ENCODE peak calls at places on chromosomes 7 and 10, in nine cellular contexts. B, W, T, N, G, Q, L, O and S are unnamed samples.

GRCh38 chr10:6221192-6221940 is 18.6 kb downstream of the PFKFB3 start:
- DNase-seq in B (no peak), W (no peak), T (no peak), N (no peak), G (no peak), Q (no peak), L (no peak), O (no peak), S (no peak)

GRCh38 chr7:24733414-24734060 is 23.7 kb downstream of the GSDME start:
- DNase-seq in B (no peak), W (no peak), T (no peak), N (peak; percentile 11), G (no peak), Q (no peak), L (no peak), O (no peak), S (no peak)

GRCh38 chr10:61398730-61399129 is 54.5 kb downstream of the TMEM26 start:
- DNase-seq in B (no peak), W (no peak), T (no peak), N (no peak), G (no peak), Q (no peak), L (peak; percentile 10), O (no peak), S (no peak)

GRCh38 chr10:110664483-110665420 is 20.6 kb downstream of the RBM20 start:
- DNase-seq in B (no peak), W (no peak), T (no peak), N (no peak), G (no peak), Q (no peak), L (peak; percentile 80), O (no peak), S (no peak)

GRCh38 chr10:74750848-74751274 is 75.5 kb upstream of the KAT6B start:
- DNase-seq in B (no peak), W (no peak), T (no peak), N (no peak), G (no peak), Q (no peak), L (no peak), O (no peak), S (no peak)

GRCh38 chr7:69597278-69598076 is 798 bp upstream of the AUTS2 start:
- DNase-seq in B (peak; percentile 67), W (no peak), T (peak; percentile 44), N (no peak), G (peak; percentile 51), Q (peak; percentile 78), L (peak; percentile 30), O (no peak), S (peak; percentile 72)

GRCh38 chr10:127133672-127134500 is 62.5 kb downstream of the INSYN2A start:
- DNase-seq in B (no peak), W (no peak), T (no peak), N (no peak), G (no peak), Q (no peak), L (no peak), O (no peak), S (no peak)

GRCh38 chr7:144489504-144489903 is 86.0 kb upstream of the NOBOX start:
- DNase-seq in B (no peak), W (no peak), T (no peak), N (no peak), G (no peak), Q (no peak), L (no peak), O (no peak), S (no peak)

GRCh38 chr7:107388604-107389003 is 81.3 kb upstream of the GPR22 start:
- DNase-seq in B (no peak), W (no peak), T (no peak), N (no peak), G (no peak), Q (no peak), L (no peak), O (no peak), S (no peak)

GRCh38 chr7:91424372-91424771 is 160.1 kb downstream of the FZD1 start:
- DNase-seq in B (peak; percentile 9), W (no peak), T (no peak), N (no peak), G (peak; percentile 44), Q (no peak), L (no peak), O (no peak), S (no peak)

GRCh38 chr10:29119374-29119773 is 169.5 kb upstream of the LYZL1 start:
- DNase-seq in B (no peak), W (no peak), T (peak; percentile 27), N (no peak), G (peak; percentile 72), Q (peak; percentile 30), L (peak; percentile 30), O (no peak), S (no peak)

GRCh38 chr7:106841896-106842390 is 23.1 kb upstream of the PIK3CG start:
- DNase-seq in B (no peak), W (no peak), T (peak; percentile 24), N (no peak), G (peak; percentile 33), Q (no peak), L (no peak), O (no peak), S (no peak)

GRCh38 chr7:49308787-49309186 is 384.4 kb downstream of the CDC14C start:
- DNase-seq in B (no peak), W (no peak), T (no peak), N (no peak), G (no peak), Q (no peak), L (no peak), O (no peak), S (no peak)

GRCh38 chr7:96532428-96532922 is 177.2 kb downstream of the SEM1 start:
- DNase-seq in B (no peak), W (no peak), T (no peak), N (no peak), G (no peak), Q (no peak), L (no peak), O (no peak), S (no peak)

GRCh38 chr10:133052076-133052475 is 35.6 kb upstream of the ADGRA1 start:
- DNase-seq in B (no peak), W (no peak), T (no peak), N (no peak), G (no peak), Q (no peak), L (no peak), O (no peak), S (no peak)

GRCh38 chr7:55308186-55308929 is 56.8 kb upstream of the LANCL2 start:
- DNase-seq in B (peak; percentile 17), W (no peak), T (no peak), N (no peak), G (no peak), Q (no peak), L (no peak), O (no peak), S (no peak)

GRCh38 chr7:64875658-64876406 is 27.2 kb upstream of the ZNF273 start:
- DNase-seq in B (no peak), W (no peak), T (no peak), N (no peak), G (no peak), Q (peak; percentile 2), L (no peak), O (no peak), S (no peak)

GRCh38 chr7:64878684-64879083 is 24.4 kb upstream of the ZNF273 start:
- DNase-seq in B (no peak), W (no peak), T (no peak), N (no peak), G (no peak), Q (no peak), L (no peak), O (no peak), S (no peak)

GRCh38 chr7:64875258-64875657 is 27.8 kb upstream of the ZNF273 start:
- DNase-seq in B (no peak), W (no peak), T (no peak), N (no peak), G (no peak), Q (peak; percentile 2), L (no peak), O (no peak), S (no peak)

GRCh38 chr7:64877714-64878610 is 25.1 kb upstream of the ZNF273 start:
- DNase-seq in B (no peak), W (no peak), T (no peak), N (no peak), G (no peak), Q (peak; percentile 1), L (no peak), O (no peak), S (no peak)

DNA sequence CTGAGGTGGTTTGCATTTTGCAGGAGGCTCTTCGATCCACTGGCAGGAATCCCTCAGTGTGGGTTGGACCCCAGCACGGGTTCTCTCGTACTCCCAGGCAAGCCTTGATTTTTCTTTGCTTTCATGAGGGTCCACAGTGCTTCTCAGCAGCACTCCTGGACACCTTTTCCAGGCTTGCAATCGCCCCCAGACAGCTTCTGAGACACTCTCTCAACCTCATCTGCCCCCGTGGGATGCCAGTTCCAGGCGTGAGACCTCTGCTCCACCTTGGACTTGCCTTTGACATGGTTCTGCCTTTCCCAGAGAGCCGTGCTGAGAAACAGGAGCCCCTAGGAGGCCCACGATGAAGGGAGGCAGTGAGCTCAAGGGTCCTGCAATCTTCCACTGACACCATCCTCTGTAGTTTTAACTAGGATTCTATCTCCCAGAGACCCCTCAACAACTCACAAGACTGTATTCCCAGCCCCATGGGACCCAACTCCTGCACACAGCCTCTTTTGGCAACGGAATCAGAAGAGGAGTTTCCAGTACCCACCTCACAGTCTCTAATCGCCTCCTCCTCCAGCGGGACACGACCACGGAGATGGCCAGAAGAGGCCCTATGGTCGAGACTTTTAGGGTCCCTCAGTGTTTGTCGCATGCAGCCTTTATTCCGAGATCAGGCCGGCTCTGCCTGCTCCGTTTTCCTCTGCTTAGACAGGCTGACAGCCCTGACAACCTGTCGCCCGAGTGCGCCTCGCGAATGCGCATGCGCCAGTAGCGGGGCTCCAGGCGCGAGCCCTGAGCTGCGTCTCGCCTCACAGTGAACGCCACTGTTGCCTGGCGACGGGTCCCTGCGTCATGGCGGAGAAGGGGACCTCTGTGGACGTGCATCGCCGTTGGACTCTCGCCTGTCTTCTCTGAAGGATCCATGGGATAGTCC is 26.0 kb upstream of the ZNF273 start:
- DNase-seq in B (peak; percentile 76), W (no peak), T (peak; percentile 38), N (peak; percentile 90), G (peak; percentile 61), Q (peak; percentile 1), L (no peak), O (peak; percentile 50), S (peak; percentile 78)
- H3K4me3 ChIP-seq in B (peak overlapping the region; percentile 24), W (peak overlapping the region; percentile 66), T (peak overlapping the region; percentile 45), N (peak overlapping the region; percentile 66), G (no peak overlapping the region), Q (no peak overlapping the region), L (no peak overlapping the region), O (no peak overlapping the region), S (no peak overlapping the region)

GRCh38 chr7:15836041-15836440 is 149.6 kb upstream of the MEOX2 start:
- DNase-seq in B (no peak), W (no peak), T (no peak), N (no peak), G (no peak), Q (no peak), L (no peak), O (no peak), S (no peak)
- H3K27ac ChIP-seq in B (no peak overlapping the region), W (no peak overlapping the region), T (no peak overlapping the region), N (no peak overlapping the region), G (no peak overlapping the region), Q (no peak overlapping the region), L (no peak overlapping the region), O (no peak overlapping the region), S (no peak overlapping the region)

GRCh38 chr7:86643478-86644281 is at the start of gene GRM3:
- DNase-seq in B (peak; percentile 88), W (no peak), T (no peak), N (peak; percentile 92), G (peak; percentile 96), Q (no peak), L (no peak), O (no peak), S (no peak)
- H3K4me3 ChIP-seq in B (peak within 1 kb of the TSS; percentile 30), W (peak within 1 kb of the TSS; percentile 65), T (peak within 1 kb of the TSS; percentile 38), N (peak within 1 kb of the TSS; percentile 78), G (peak within 1 kb of the TSS; percentile 79), Q (no peak within 1 kb of the TSS), L (peak within 1 kb of the TSS; percentile 23), O (no peak within 1 kb of the TSS), S (peak within 1 kb of the TSS; percentile 9)

GRCh38 chr10:3852147-3852904 is 67.3 kb upstream of the KLF6 start:
- DNase-seq in B (no peak), W (peak; percentile 69), T (peak; percentile 69), N (peak; percentile 76), G (no peak), Q (peak; percentile 46), L (peak; percentile 97), O (peak; percentile 77), S (peak; percentile 83)
- H3K27ac ChIP-seq in B (no peak overlapping the region), W (peak overlapping the region; percentile 91), T (peak overlapping the region; percentile 66), N (no peak overlapping the region), G (no peak overlapping the region), Q (peak overlapping the region; percentile 25), L (peak overlapping the region; percentile 94), O (peak overlapping the region; percentile 84), S (peak overlapping the region; percentile 78)